ENCODE peak calls at places on chromosomes 2 and 18, in seven cellular contexts. W is NCI-H1930; H is fibroblast of the aortic adventitia; K is stimulated activated CD4-positive, alpha-beta T cell treated with anti-CD3 and anti-CD28 coated beads, Interleukin-4, amount 100 ng/mL, for 48 hours; U is mucosa of gallbladder; D is Right ventricle myocardium superior; L is GM20000. Q is an unnamed sample.
A peak's percentile ranks its signal among the peaks of the same experiment; 100 is the strongest.

GRCh38 chr2:4358855-4359254 is 655.5 kb downstream of the DCDC2C start:
- DNase-seq in W (peak; percentile 5), D (no peak), K (no peak), L (no peak), U (no peak), H (no peak), Q (no peak)

GRCh38 chr2:174694196-174694878 is 69.9 kb downstream of the CHRNA1 start:
- DNase-seq in L (no peak), U (no peak), W (no peak), K (no peak), D (no peak), H (no peak), Q (no peak)

GRCh38 chr2:2764739-2765138 is 433.7 kb upstream of the MYT1L start:
- DNase-seq in D (no peak), W (no peak), H (no peak), U (no peak), L (no peak), K (no peak), Q (no peak)

GRCh38 chr18:55220523-55220922 is 261.3 kb upstream of the CCDC68 start:
- DNase-seq in D (no peak), L (peak; percentile 7), W (no peak), H (peak; percentile 31), U (no peak), K (no peak), Q (no peak)

GRCh38 chr18:48814490-48815181 is 136.1 kb downstream of the SMAD7 start:
- DNase-seq in K (no peak), U (no peak), W (no peak), D (no peak), H (no peak), L (no peak), Q (peak; percentile 72)

GRCh38 chr18:24685232-24685959 is 225.0 kb downstream of the HRH4 start:
- DNase-seq in W (no peak), H (peak; percentile 5), K (no peak), D (no peak), L (no peak), U (no peak), Q (no peak)

GRCh38 chr18:62365420-62365819 is 40.3 kb downstream of the TNFRSF11A start:
- DNase-seq in L (no peak), W (no peak), D (no peak), K (no peak), H (no peak), U (no peak), Q (no peak)

GRCh38 chr2:111157071-111157661 is 36.5 kb downstream of the BCL2L11 start:
- DNase-seq in D (no peak), L (no peak), U (no peak), W (no peak), H (no peak), K (no peak), Q (no peak)

GRCh38 chr18:31490387-31490786 is 7.6 kb upstream of the DSG2 start:
- DNase-seq in U (peak; percentile 33), D (no peak), L (peak; percentile 51), K (no peak), H (no peak), W (no peak), Q (no peak)

GRCh38 chr18:41966943-41967342 is 11.9 kb downstream of the PIK3C3 start:
- DNase-seq in U (no peak), W (no peak), L (no peak), D (no peak), K (no peak), H (no peak), Q (no peak)

GRCh38 chr2:30280596-30281434 is 49.5 kb downstream of the LBH start:
- DNase-seq in K (no peak), D (no peak), W (no peak), H (no peak), L (no peak), U (no peak), Q (peak; percentile 26)

GRCh38 chr2:218329027-218329825 is 27.4 kb upstream of the CATIP start:
- DNase-seq in H (no peak), D (no peak), L (peak; percentile 79), U (no peak), K (no peak), W (no peak), Q (no peak)